ENCODE peak calls at places on chromosomes 5 and 9, in seven cellular contexts. G, B, R, X, J, F and L are unnamed samples.
A peak's percentile ranks its signal among the peaks of the same experiment; 100 is the strongest.

GRCh38 chr9:129436751-129437625 is 183.9 kb downstream of the C9orf50 start:
- DNase-seq in J (no peak), F (peak; percentile 51), X (peak; percentile 53), G (no peak), R (peak; percentile 57), B (no peak), L (peak; percentile 72)

GRCh38 chr9:93177676-93178075 is 6.3 kb upstream of the WNK2 start:
- DNase-seq in X (no peak), R (no peak), J (no peak), F (no peak), G (no peak), B (no peak), L (no peak)

GRCh38 chr9:3939820-3940219 is 360.0 kb downstream of the GLIS3 start:
- DNase-seq in B (no peak), X (no peak), R (no peak), F (no peak), J (no peak), G (no peak), L (no peak)

GRCh38 chr9:35710818-35711500 is 21.0 kb downstream of the TLN1 start:
- DNase-seq in G (no peak), F (no peak), J (no peak), B (no peak), X (no peak), R (no peak), L (no peak)

GRCh38 chr5:91119265-91119664 is 263.9 kb downstream of the ARRDC3 start:
- DNase-seq in J (no peak), G (no peak), X (no peak), R (no peak), F (peak; percentile 83), B (no peak), L (no peak)

GRCh38 chr9:75096796-75097195 is 8.5 kb downstream of the OSTF1 start:
- DNase-seq in F (no peak), R (peak; percentile 65), G (no peak), J (no peak), X (no peak), B (no peak), L (peak; percentile 37)

GRCh38 chr9:70411930-70412677 is 2.4 kb downstream of the KLF9 start:
- DNase-seq in J (peak; percentile 75), G (no peak), R (peak; percentile 71), B (peak; percentile 52), F (no peak), X (peak; percentile 83), L (peak; percentile 84)

GRCh38 chr9:135857371-135857786 is 50.0 kb downstream of the CAMSAP1 start:
- DNase-seq in J (no peak), R (peak; percentile 72), G (no peak), F (no peak), B (no peak), X (no peak), L (peak; percentile 11)

GRCh38 chr5:108765647-108766046 is 17.9 kb downstream of the FER start:
- DNase-seq in R (no peak), B (no peak), J (no peak), X (no peak), F (no peak), G (no peak), L (no peak)

GRCh38 chr9:3040761-3041160 is 196.9 kb upstream of the PUM3 start:
- DNase-seq in X (no peak), B (no peak), G (no peak), F (no peak), R (no peak), J (no peak), L (no peak)

GRCh38 chr5:173715607-173716006 is 99.2 kb upstream of the BOD1 start:
- DNase-seq in B (no peak), F (no peak), X (peak; percentile 38), J (no peak), G (no peak), R (peak; percentile 34), L (no peak)

DNA sequence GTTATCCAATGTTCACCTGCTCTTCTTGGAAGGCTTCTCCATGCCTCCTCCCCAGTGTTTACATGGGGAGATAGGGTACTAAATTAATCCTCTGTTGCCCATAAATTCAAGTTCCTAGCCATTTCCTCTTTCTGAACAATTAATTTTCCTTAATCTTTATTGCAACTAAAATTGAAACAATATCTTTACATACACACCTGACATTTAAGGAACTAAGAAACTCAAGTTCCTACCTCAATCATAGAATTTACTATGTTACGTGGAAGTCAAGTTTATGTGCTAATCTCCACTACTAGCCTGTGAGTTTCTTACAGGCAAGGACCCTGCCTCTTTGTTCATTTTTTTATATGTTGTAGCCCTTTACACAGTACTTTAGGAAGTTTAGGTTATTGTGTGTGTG is 10.1 kb upstream of the ADRB2 start:
- DNase-seq in J (no peak), F (no peak), X (no peak), R (no peak), G (no peak), B (no peak), L (no peak)
- H2BK5ac ChIP-seq in J (no peak overlapping the region), F (no peak overlapping the region), X (no peak overlapping the region), R (no peak overlapping the region), G (no peak overlapping the region), B (no peak overlapping the region), L (no peak overlapping the region)

GRCh38 chr5:77955577-77955976 is 179.4 kb upstream of the TBCA start:
- DNase-seq in F (no peak), X (no peak), J (no peak), B (no peak), G (no peak), R (no peak), L (no peak)
- H2BK5ac ChIP-seq in F (no peak overlapping the region), X (no peak overlapping the region), J (no peak overlapping the region), B (no peak overlapping the region), G (no peak overlapping the region), R (no peak overlapping the region), L (no peak overlapping the region)

GRCh38 chr5:133453825-133454224 is 158.5 kb downstream of the FSTL4 start:
- DNase-seq in J (no peak), B (no peak), F (no peak), X (no peak), R (no peak), G (no peak), L (no peak)
- H2BK5ac ChIP-seq in J (no peak overlapping the region), B (no peak overlapping the region), F (no peak overlapping the region), X (no peak overlapping the region), R (no peak overlapping the region), G (no peak overlapping the region), L (no peak overlapping the region)

GRCh38 chr5:73019766-73020165 is 63.9 kb downstream of the FCHO2 start:
- DNase-seq in G (no peak), J (no peak), F (peak; percentile 23), B (no peak), X (no peak), R (no peak), L (no peak)

GRCh38 chr5:73022480-73023169 is 66.8 kb downstream of the FCHO2 start:
- DNase-seq in G (no peak), X (no peak), B (no peak), R (no peak), J (no peak), F (no peak), L (no peak)

GRCh38 chr5:73018892-73019291 is 63.1 kb downstream of the FCHO2 start:
- DNase-seq in R (no peak), B (no peak), J (no peak), X (no peak), F (no peak), G (no peak), L (no peak)
- H2BK5ac ChIP-seq in R (no peak overlapping the region), B (no peak overlapping the region), J (no peak overlapping the region), X (no peak overlapping the region), F (no peak overlapping the region), G (no peak overlapping the region), L (no peak overlapping the region)

GRCh38 chr5:53126514-53126913 is 17.0 kb upstream of the MOCS2 start:
- DNase-seq in R (peak; percentile 81), F (no peak), X (no peak), J (no peak), G (no peak), B (no peak), L (peak; percentile 20)
- H2BK5ac ChIP-seq in R (peak overlapping the region; percentile 28), F (no peak overlapping the region), X (no peak overlapping the region), J (no peak overlapping the region), G (no peak overlapping the region), B (no peak overlapping the region), L (no peak overlapping the region)